ENCODE peak calls at places on chromosomes 3 and 15, in six cellular contexts. K, Q, Y, W, U and L are unnamed samples.

GRCh38 chr3:59432676-59433075 is 382.9 kb upstream of the CFAP20DC start:
- DNase-seq in K (no peak), Q (no peak), Y (no peak), W (peak; percentile 34), U (no peak), L (no peak)

GRCh38 chr15:32923176-32923575 is 205.4 kb downstream of the GREM1 start:
- DNase-seq in K (no peak), Q (no peak), Y (no peak), W (no peak), U (no peak), L (no peak)

GRCh38 chr15:63544253-63545026 is 40.0 kb downstream of the USP3 start:
- DNase-seq in K (no peak), Q (no peak), Y (no peak), W (no peak), U (no peak), L (no peak)

GRCh38 chr3:196868297-196868661 is 559 bp downstream of the SENP5 start:
- DNase-seq in K (no peak), Q (no peak), Y (no peak), W (peak; percentile 30), U (no peak), L (no peak)

GRCh38 chr15:68017221-68017620 is 36.9 kb upstream of the PIAS1 start:
- DNase-seq in K (no peak), Q (no peak), Y (no peak), W (no peak), U (no peak), L (no peak)

GRCh38 chr3:161913786-161914389 is 417.3 kb downstream of the OTOL1 start:
- DNase-seq in K (no peak), Q (no peak), Y (no peak), W (peak; percentile 76), U (no peak), L (no peak)

GRCh38 chr3:71728632-71729342 is 3.6 kb upstream of the EIF4E3 start:
- DNase-seq in K (no peak), Q (no peak), Y (no peak), W (no peak), U (peak; percentile 45), L (no peak)

GRCh38 chr3:5784656-5785055 is 597.1 kb downstream of the EDEM1 start:
- DNase-seq in K (no peak), Q (no peak), Y (no peak), W (no peak), U (no peak), L (no peak)

GRCh38 chr3:183472155-183472554 is 43.7 kb upstream of the MCF2L2 start:
- DNase-seq in K (no peak), Q (no peak), Y (no peak), W (no peak), U (peak; percentile 62), L (no peak)

GRCh38 chr15:63870043-63870394 is 36.3 kb upstream of the HERC1 start:
- DNase-seq in K (no peak), Q (no peak), Y (no peak), W (no peak), U (no peak), L (no peak)

GRCh38 chr3:174125267-174125844 is 727.8 kb downstream of the NLGN1 start:
- DNase-seq in K (no peak), Q (no peak), Y (no peak), W (peak; percentile 49), U (no peak), L (no peak)

GRCh38 chr3:50267280-50267913 is 1.6 kb upstream of the SEMA3B start:
- DNase-seq in K (no peak), Q (no peak), Y (no peak), W (peak; percentile 46), U (no peak), L (no peak)

GRCh38 chr3:170776887-170777551 is 93.0 kb downstream of the RPL22L1 start:
- DNase-seq in K (no peak), Q (no peak), Y (no peak), W (no peak), U (no peak), L (no peak)

GRCh38 chr3:33360136-33360825 is 79.9 kb downstream of the UBP1 start:
- DNase-seq in K (peak; percentile 29), Q (no peak), Y (no peak), W (peak; percentile 58), U (no peak), L (no peak)

GRCh38 chr15:62869116-62869515 is 173.4 kb upstream of the TPM1 start:
- DNase-seq in K (no peak), Q (no peak), Y (no peak), W (no peak), U (no peak), L (no peak)

GRCh38 chr15:25737218-25737643 is 125.9 kb downstream of the ATP10A start:
- DNase-seq in K (no peak), Q (no peak), Y (no peak), W (no peak), U (peak; percentile 90), L (no peak)

GRCh38 chr3:71504250-71505036 is 79.1 kb downstream of the FOXP1 start:
- DNase-seq in K (peak; percentile 84), Q (no peak), Y (peak; percentile 34), W (peak; percentile 90), U (no peak), L (no peak)

GRCh38 chr3:46713898-46714552 is 3.6 kb downstream of the PRSS50 start:
- DNase-seq in K (no peak), Q (no peak), Y (no peak), W (no peak), U (no peak), L (no peak)

GRCh38 chr3:132352556-132353143 is 35.4 kb downstream of the ACP3 start:
- DNase-seq in K (peak; percentile 12), Q (peak; percentile 49), Y (peak; percentile 55), W (peak; percentile 85), U (no peak), L (peak; percentile 39)

GRCh38 chr3:130699765-130700164 is 46.9 kb downstream of the PIK3R4 start:
- DNase-seq in K (no peak), Q (no peak), Y (no peak), W (peak; percentile 49), U (no peak), L (no peak)

GRCh38 chr15:42065478-42065877 is 28.9 kb downstream of the PLA2G4D start:
- DNase-seq in K (no peak), Q (no peak), Y (no peak), W (no peak), U (no peak), L (no peak)

GRCh38 chr3:115148142-115148790 is 1.2 kb upstream of the ZBTB20 start:
- DNase-seq in K (no peak), Q (no peak), Y (no peak), W (peak; percentile 21), U (no peak), L (no peak)

GRCh38 chr3:4656059-4656458 is 162.9 kb downstream of the ITPR1 start:
- DNase-seq in K (no peak), Q (no peak), Y (no peak), W (peak; percentile 91), U (no peak), L (no peak)

GRCh38 chr3:16216373-16216935 is 42.0 kb downstream of the GALNT15 start:
- DNase-seq in K (no peak), Q (no peak), Y (no peak), W (no peak), U (no peak), L (no peak)

GRCh38 chr3:65168547-65168946 is 480.7 kb upstream of the ADAMTS9 start:
- DNase-seq in K (no peak), Q (no peak), Y (no peak), W (no peak), U (no peak), L (no peak)

GRCh38 chr15:63763476-63764123 is 70.1 kb downstream of the HERC1 start:
- DNase-seq in K (no peak), Q (no peak), Y (no peak), W (peak; percentile 16), U (no peak), L (no peak)

GRCh38 chr15:80747317-80748053 is 31.7 kb upstream of the CEMIP start:
- DNase-seq in K (no peak), Q (no peak), Y (no peak), W (no peak), U (no peak), L (no peak)

GRCh38 chr3:45915518-45916231 is 27.6 kb upstream of the CXCR6 start:
- DNase-seq in K (peak; percentile 72), Q (peak; percentile 63), Y (peak; percentile 72), W (peak; percentile 94), U (no peak), L (peak; percentile 54)

GRCh38 chr3:145981057-145981456 is 179.9 kb downstream of the PLOD2 start:
- DNase-seq in K (peak; percentile 9), Q (no peak), Y (no peak), W (peak; percentile 27), U (no peak), L (no peak)

GRCh38 chr3:128806588-128806987 is 72.8 kb upstream of the ACAD9 start:
- DNase-seq in K (no peak), Q (no peak), Y (no peak), W (no peak), U (no peak), L (no peak)

GRCh38 chr3:59367150-59367549 is 317.3 kb upstream of the CFAP20DC start:
- DNase-seq in K (no peak), Q (no peak), Y (no peak), W (peak; percentile 85), U (no peak), L (no peak)

GRCh38 chr3:183281126-183281797 is 28.2 kb downstream of the B3GNT5 start:
- DNase-seq in K (no peak), Q (no peak), Y (no peak), W (no peak), U (no peak), L (no peak)

GRCh38 chr3:153176197-153176596 is 14.2 kb downstream of the RAP2B start:
- DNase-seq in K (no peak), Q (no peak), Y (no peak), W (no peak), U (no peak), L (no peak)

GRCh38 chr15:64527263-64527984 is 67.0 kb downstream of the ZNF609 start:
- DNase-seq in K (peak; percentile 28), Q (no peak), Y (no peak), W (peak; percentile 65), U (no peak), L (no peak)

GRCh38 chr3:8282541-8283165 is 219.0 kb upstream of the LMCD1 start:
- DNase-seq in K (no peak), Q (no peak), Y (no peak), W (no peak), U (no peak), L (no peak)

GRCh38 chr15:98738689-98739411 is 90.5 kb downstream of the IGF1R start:
- DNase-seq in K (no peak), Q (no peak), Y (no peak), W (no peak), U (no peak), L (no peak)

GRCh38 chr15:58980351-58980939 is 7.0 kb upstream of the RNF111 start:
- DNase-seq in K (no peak), Q (no peak), Y (no peak), W (peak; percentile 69), U (no peak), L (no peak)

GRCh38 chr3:175208316-175208715 is 349.2 kb downstream of the NAALADL2 start:
- DNase-seq in K (no peak), Q (no peak), Y (no peak), W (peak; percentile 63), U (no peak), L (no peak)